ENCODE peak calls at places on chromosomes 13 and 19, in ten cellular contexts. M is H9; V is uterus; G is HEK293T; B is AG20443; Q is activated CD4-positive, alpha-beta T cell treated with anti-CD3 and anti-CD28 coated beads for 48 hours; O is effector CD4-positive, alpha-beta T cell; F is HuH-7; Y is GM12865; P is NCI-H1694 treated with DMSO at 0.1 percent for 48 hours. X is an unnamed sample.
A peak's percentile ranks its signal among the peaks of the same experiment; 100 is the strongest.

GRCh38 chr19:53813996-53814395 is 10.1 kb downstream of the NLRP12 start:
- DNase-seq in M (no peak), V (no peak), G (no peak), B (peak; percentile 50), Q (no peak), O (no peak), F (no peak), Y (no peak), P (no peak), X (no peak)

GRCh38 chr13:93227280-93227905 is 786 bp downstream of the GPC6 start:
- DNase-seq in M (peak; percentile 57), V (no peak), G (peak; percentile 59), B (peak; percentile 40), Q (no peak), O (no peak), F (no peak), Y (no peak), P (peak; percentile 50), X (peak; percentile 67)

GRCh38 chr13:27450921-27451461 is 627 bp upstream of the MTIF3 start:
- DNase-seq in M (no peak), V (peak; percentile 40), G (peak; percentile 31), B (peak; percentile 40), Q (peak; percentile 35), O (peak; percentile 45), F (peak; percentile 26), Y (no peak), P (no peak), X (peak; percentile 29)

GRCh38 chr13:27476943-27477681 is 26.7 kb upstream of the MTIF3 start:
- DNase-seq in M (no peak), V (no peak), G (no peak), B (peak; percentile 82), Q (peak; percentile 22), O (no peak), F (peak; percentile 33), Y (peak; percentile 78), P (no peak), X (no peak)

GRCh38 chr19:5339470-5339949 is 1.1 kb downstream of the PTPRS start:
- DNase-seq in M (no peak), V (no peak), G (no peak), B (peak; percentile 38), Q (no peak), O (no peak), F (no peak), Y (no peak), P (no peak), X (no peak)

GRCh38 chr19:31135841-31136240 is 213.4 kb downstream of the TSHZ3 start:
- DNase-seq in M (no peak), V (no peak), G (no peak), B (peak; percentile 32), Q (no peak), O (no peak), F (no peak), Y (no peak), P (no peak), X (no peak)

GRCh38 chr19:54339646-54340358 is 840 bp upstream of the LILRA4 start:
- DNase-seq in M (no peak), V (no peak), G (no peak), B (no peak), Q (no peak), O (no peak), F (no peak), Y (no peak), P (no peak), X (no peak)

GRCh38 chr13:20415288-20415644 is 110.4 kb downstream of the CRYL1 start:
- DNase-seq in M (no peak), V (no peak), G (no peak), B (no peak), Q (no peak), O (no peak), F (no peak), Y (no peak), P (no peak), X (no peak)

GRCh38 chr19:44680536-44680935 is 9.3 kb downstream of the CEACAM19 start:
- DNase-seq in M (no peak), V (no peak), G (no peak), B (no peak), Q (no peak), O (no peak), F (no peak), Y (no peak), P (no peak), X (no peak)

GRCh38 chr13:27679396-27679795 is 57.7 kb downstream of the POLR1D start:
- DNase-seq in M (no peak), V (no peak), G (no peak), B (no peak), Q (no peak), O (no peak), F (no peak), Y (no peak), P (no peak), X (no peak)

GRCh38 chr13:40348096-40348679 is 318.3 kb downstream of the FOXO1 start:
- DNase-seq in M (peak; percentile 42), V (no peak), G (no peak), B (no peak), Q (no peak), O (no peak), F (no peak), Y (no peak), P (no peak), X (no peak)

GRCh38 chr13:87893186-87893585 is 222.0 kb downstream of the SLITRK5 start:
- DNase-seq in M (no peak), V (no peak), G (no peak), B (no peak), Q (no peak), O (no peak), F (no peak), Y (no peak), P (no peak), X (no peak)

GRCh38 chr13:66940113-66940512 is 290.0 kb downstream of the PCDH9 start:
- DNase-seq in M (no peak), V (no peak), G (no peak), B (no peak), Q (no peak), O (no peak), F (no peak), Y (no peak), P (no peak), X (no peak)

GRCh38 chr19:33503791-33504444 is 17.7 kb downstream of the PEPD start:
- DNase-seq in M (no peak), V (no peak), G (no peak), B (no peak), Q (no peak), O (no peak), F (no peak), Y (no peak), P (no peak), X (no peak)

GRCh38 chr13:94333131-94333820 is 146.2 kb downstream of the DCT start:
- DNase-seq in M (no peak), V (no peak), G (no peak), B (no peak), Q (no peak), O (no peak), F (no peak), Y (no peak), P (no peak), X (no peak)

GRCh38 chr13:48322294-48322693 is 18.7 kb downstream of the RB1 start:
- DNase-seq in M (no peak), V (no peak), G (no peak), B (no peak), Q (no peak), O (no peak), F (no peak), Y (no peak), P (no peak), X (no peak)

GRCh38 chr19:18416778-18417249 is 2.4 kb upstream of the SSBP4 start:
- DNase-seq in M (peak; percentile 87), V (peak; percentile 95), G (peak; percentile 79), B (peak; percentile 91), Q (peak; percentile 74), O (peak; percentile 56), F (peak; percentile 76), Y (peak; percentile 80), P (peak; percentile 53), X (peak; percentile 86)

GRCh38 chr19:4007836-4008539 is 452 bp downstream of the PIAS4 start:
- DNase-seq in M (no peak), V (peak; percentile 41), G (no peak), B (peak; percentile 39), Q (peak; percentile 36), O (no peak), F (no peak), Y (no peak), P (no peak), X (no peak)

GRCh38 chr13:99086869-99087129 is 108.9 kb upstream of the DOCK9 start:
- DNase-seq in M (peak; percentile 43), V (no peak), G (no peak), B (no peak), Q (peak; percentile 55), O (peak; percentile 20), F (no peak), Y (no peak), P (no peak), X (peak; percentile 60)

GRCh38 chr13:52848455-52849190 is at the start of gene PCDH8:
- DNase-seq in M (peak; percentile 91), V (no peak), G (peak; percentile 81), B (no peak), Q (peak; percentile 43), O (no peak), F (no peak), Y (no peak), P (peak; percentile 87), X (no peak)

GRCh38 chr19:10113964-10114650 is 2.6 kb downstream of the P2RY11 start:
- DNase-seq in M (no peak), V (no peak), G (no peak), B (no peak), Q (no peak), O (no peak), F (no peak), Y (peak; percentile 52), P (no peak), X (no peak)

X was measured in mesothelial cell of epicardium.